ENCODE peak calls at places on chromosomes 2 and 18, in four cellular contexts. R is transverse colon; F is cardiac muscle cell; A is naive thymus-derived CD8-positive, alpha-beta T cell. L is an unnamed sample.

GRCh38 chr2:210553371-210553770 is 3.0 kb upstream of the CPS1 start:
- DNase-seq in R (no peak), F (peak), A (no peak), L (peak)

GRCh38 chr2:19355416-19355821 is 3.0 kb downstream of the OSR1 start:
- DNase-seq in R (no peak), F (no peak), A (no peak), L (no peak)

GRCh38 chr2:241858206-241859016 is at the start of gene PDCD1:
- DNase-seq in R (peak), F (peak), A (no peak), L (no peak)

GRCh38 chr2:226868331-226868730 is 32.5 kb downstream of the RHBDD1 start:
- DNase-seq in R (no peak), F (no peak), A (no peak), L (no peak)

GRCh38 chr2:62577994-62578836 is 72.2 kb upstream of the TMEM17 start:
- DNase-seq in R (no peak), F (no peak), A (no peak), L (no peak)

GRCh38 chr2:62775367-62775668 is 69.8 kb downstream of the EHBP1 start:
- DNase-seq in R (no peak), F (no peak), A (no peak), L (no peak)

GRCh38 chr2:238636269-238637073 is 209.7 kb downstream of the ASB1 start:
- DNase-seq in R (no peak), F (no peak), A (no peak), L (no peak)

GRCh38 chr2:227460833-227461232 is 11.1 kb upstream of the AGFG1 start:
- DNase-seq in R (no peak), F (no peak), A (no peak), L (no peak)

GRCh38 chr2:69643602-69644505 is at the start of gene AAK1:
- DNase-seq in R (peak), F (peak), A (peak), L (peak)

GRCh38 chr2:208179028-208179609 is 10.7 kb downstream of the C2orf80 start:
- DNase-seq in R (no peak), F (peak), A (no peak), L (no peak)

GRCh38 chr2:128366746-128367511 is 48.3 kb upstream of the HS6ST1 start:
- DNase-seq in R (no peak), F (no peak), A (no peak), L (no peak)

GRCh38 chr2:26270363-26270762 is 25.6 kb downstream of the HADHB start:
- DNase-seq in R (no peak), F (no peak), A (no peak), L (no peak)

GRCh38 chr18:26655614-26656400 is 107.5 kb upstream of the KCTD1 start:
- DNase-seq in R (peak), F (peak), A (no peak), L (peak)

GRCh38 chr2:220504890-220505564 is 877.6 kb downstream of the SLC4A3 start:
- DNase-seq in R (no peak), F (no peak), A (no peak), L (no peak)

GRCh38 chr2:209113030-209113429 is 310.8 kb upstream of the MAP2 start:
- DNase-seq in R (no peak), F (no peak), A (no peak), L (no peak)

GRCh38 chr18:49546719-49547273 is 15.1 kb upstream of the LIPG start:
- DNase-seq in R (no peak), F (no peak), A (no peak), L (no peak)

GRCh38 chr18:5759169-5759568 is 136.2 kb downstream of the TMEM200C start:
- DNase-seq in R (no peak), F (no peak), A (no peak), L (peak)

GRCh38 chr2:204706939-204707338 is 161.7 kb downstream of the PARD3B start:
- DNase-seq in R (no peak), F (peak), A (no peak), L (no peak)

GRCh38 chr2:2950403-2950952 is 427.1 kb downstream of the EIPR1 start:
- DNase-seq in R (peak), F (no peak), A (no peak), L (peak)

GRCh38 chr2:118967124-118967880 is 25.3 kb downstream of the MARCO start:
- DNase-seq in R (no peak), F (no peak), A (no peak), L (no peak)

GRCh38 chr18:61308795-61309393 is 24.3 kb upstream of the CDH20 start:
- DNase-seq in R (no peak), F (no peak), A (no peak), L (no peak)

GRCh38 chr18:45874501-45875184 is 49.2 kb downstream of the SIGLEC15 start:
- DNase-seq in R (peak), F (no peak), A (peak), L (peak)

GRCh38 chr2:104703669-104704068 is 150.2 kb upstream of the POU3F3 start:
- DNase-seq in R (no peak), F (no peak), A (no peak), L (no peak)

GRCh38 chr2:121151311-121152109 is 133.5 kb downstream of the TFCP2L1 start:
- DNase-seq in R (peak), F (no peak), A (no peak), L (peak)

GRCh38 chr18:79936641-79937040 is 14.8 kb downstream of the SLC66A2 start:
- DNase-seq in R (peak), F (no peak), A (no peak), L (no peak)

GRCh38 chr2:128750328-128751165 is 431.9 kb upstream of the HS6ST1 start:
- DNase-seq in R (no peak), F (no peak), A (no peak), L (no peak)